ENCODE peak calls at places on chromosomes 13 and 19, in nine cellular contexts. One of them, this sample, is unnamed.

GRCh38 chr19:49951806-49952474 is 9.0 kb downstream of the SIGLEC11 start:
- DNase-seq in fibroblast of mammary gland: no peak
- DNase-seq in NCI-H774: no peak
- DNase-seq in A549: no peak
- DNase-seq in iris pigment epithelial cell: no peak
- DNase-seq in WTC11: no peak
- DNase-seq in T-helper 9 cell: no peak
- DNase-seq in stimulated activated CD4-positive, alpha-beta T cell treated with anti-CD3 and anti-CD28 coated beads, Interleukin-4, amount 100 ng/mL, for 48 hours: no peak
- DNase-seq in CD4-positive, CD25-positive, alpha-beta regulatory T cell: no peak
- DNase-seq in this sample: no peak

GRCh38 chr19:6717441-6717971 is 2.9 kb downstream of the C3 start:
- DNase-seq in fibroblast of mammary gland: peak
- DNase-seq in NCI-H774: no peak
- DNase-seq in A549: no peak
- DNase-seq in iris pigment epithelial cell: no peak
- DNase-seq in WTC11: no peak
- DNase-seq in T-helper 9 cell: no peak
- DNase-seq in stimulated activated CD4-positive, alpha-beta T cell treated with anti-CD3 and anti-CD28 coated beads, Interleukin-4, amount 100 ng/mL, for 48 hours: no peak
- DNase-seq in CD4-positive, CD25-positive, alpha-beta regulatory T cell: no peak
- DNase-seq in this sample: no peak

GRCh38 chr13:93361703-93362102 is 135.1 kb downstream of the GPC6 start:
- DNase-seq in fibroblast of mammary gland: no peak
- DNase-seq in NCI-H774: no peak
- DNase-seq in A549: no peak
- DNase-seq in iris pigment epithelial cell: no peak
- DNase-seq in WTC11: no peak
- DNase-seq in T-helper 9 cell: no peak
- DNase-seq in stimulated activated CD4-positive, alpha-beta T cell treated with anti-CD3 and anti-CD28 coated beads, Interleukin-4, amount 100 ng/mL, for 48 hours: no peak
- DNase-seq in CD4-positive, CD25-positive, alpha-beta regulatory T cell: no peak
- DNase-seq in this sample: no peak

GRCh38 chr19:12111176-12111575 is 29.0 kb downstream of the ZNF20 start:
- DNase-seq in fibroblast of mammary gland: no peak
- DNase-seq in NCI-H774: no peak
- DNase-seq in A549: no peak
- DNase-seq in iris pigment epithelial cell: no peak
- DNase-seq in WTC11: no peak
- DNase-seq in T-helper 9 cell: no peak
- DNase-seq in stimulated activated CD4-positive, alpha-beta T cell treated with anti-CD3 and anti-CD28 coated beads, Interleukin-4, amount 100 ng/mL, for 48 hours: no peak
- DNase-seq in CD4-positive, CD25-positive, alpha-beta regulatory T cell: no peak
- DNase-seq in this sample: no peak

GRCh38 chr13:101654916-101655315 is 202.4 kb downstream of the ITGBL1 start:
- DNase-seq in fibroblast of mammary gland: peak
- DNase-seq in NCI-H774: no peak
- DNase-seq in A549: no peak
- DNase-seq in iris pigment epithelial cell: peak
- DNase-seq in WTC11: no peak
- DNase-seq in T-helper 9 cell: no peak
- DNase-seq in stimulated activated CD4-positive, alpha-beta T cell treated with anti-CD3 and anti-CD28 coated beads, Interleukin-4, amount 100 ng/mL, for 48 hours: no peak
- DNase-seq in CD4-positive, CD25-positive, alpha-beta regulatory T cell: no peak
- DNase-seq in this sample: no peak

GRCh38 chr13:30805603-30806011 is 70.3 kb downstream of the ALOX5AP start:
- DNase-seq in fibroblast of mammary gland: no peak
- DNase-seq in NCI-H774: no peak
- DNase-seq in A549: no peak
- DNase-seq in iris pigment epithelial cell: no peak
- DNase-seq in WTC11: no peak
- DNase-seq in T-helper 9 cell: no peak
- DNase-seq in stimulated activated CD4-positive, alpha-beta T cell treated with anti-CD3 and anti-CD28 coated beads, Interleukin-4, amount 100 ng/mL, for 48 hours: no peak
- DNase-seq in CD4-positive, CD25-positive, alpha-beta regulatory T cell: no peak
- DNase-seq in this sample: no peak

GRCh38 chr13:68905186-68905585 is 1202.4 kb upstream of the ATXN8OS start:
- DNase-seq in fibroblast of mammary gland: no peak
- DNase-seq in NCI-H774: no peak
- DNase-seq in A549: no peak
- DNase-seq in iris pigment epithelial cell: no peak
- DNase-seq in WTC11: no peak
- DNase-seq in T-helper 9 cell: no peak
- DNase-seq in stimulated activated CD4-positive, alpha-beta T cell treated with anti-CD3 and anti-CD28 coated beads, Interleukin-4, amount 100 ng/mL, for 48 hours: no peak
- DNase-seq in CD4-positive, CD25-positive, alpha-beta regulatory T cell: no peak
- DNase-seq in this sample: no peak

GRCh38 chr13:41678320-41678719 is 221.0 kb downstream of the RGCC start:
- DNase-seq in fibroblast of mammary gland: peak
- DNase-seq in NCI-H774: no peak
- DNase-seq in A549: no peak
- DNase-seq in iris pigment epithelial cell: peak
- DNase-seq in WTC11: no peak
- DNase-seq in T-helper 9 cell: no peak
- DNase-seq in stimulated activated CD4-positive, alpha-beta T cell treated with anti-CD3 and anti-CD28 coated beads, Interleukin-4, amount 100 ng/mL, for 48 hours: no peak
- DNase-seq in CD4-positive, CD25-positive, alpha-beta regulatory T cell: no peak
- DNase-seq in this sample: no peak

GRCh38 chr13:78372581-78372980 is 230.8 kb downstream of the POU4F1 start:
- DNase-seq in fibroblast of mammary gland: peak
- DNase-seq in NCI-H774: no peak
- DNase-seq in A549: no peak
- DNase-seq in iris pigment epithelial cell: no peak
- DNase-seq in WTC11: no peak
- DNase-seq in T-helper 9 cell: no peak
- DNase-seq in stimulated activated CD4-positive, alpha-beta T cell treated with anti-CD3 and anti-CD28 coated beads, Interleukin-4, amount 100 ng/mL, for 48 hours: no peak
- DNase-seq in CD4-positive, CD25-positive, alpha-beta regulatory T cell: no peak
- DNase-seq in this sample: no peak

GRCh38 chr19:1675633-1676350 is 23.4 kb upstream of the TCF3 start:
- DNase-seq in fibroblast of mammary gland: no peak
- DNase-seq in NCI-H774: no peak
- DNase-seq in A549: no peak
- DNase-seq in iris pigment epithelial cell: no peak
- DNase-seq in WTC11: no peak
- DNase-seq in T-helper 9 cell: no peak
- DNase-seq in stimulated activated CD4-positive, alpha-beta T cell treated with anti-CD3 and anti-CD28 coated beads, Interleukin-4, amount 100 ng/mL, for 48 hours: no peak
- DNase-seq in CD4-positive, CD25-positive, alpha-beta regulatory T cell: no peak
- DNase-seq in this sample: no peak

GRCh38 chr13:47708386-47708785 is 292.7 kb downstream of the SUCLA2 start:
- DNase-seq in fibroblast of mammary gland: peak
- DNase-seq in NCI-H774: no peak
- DNase-seq in A549: no peak
- DNase-seq in iris pigment epithelial cell: peak
- DNase-seq in WTC11: no peak
- DNase-seq in T-helper 9 cell: no peak
- DNase-seq in stimulated activated CD4-positive, alpha-beta T cell treated with anti-CD3 and anti-CD28 coated beads, Interleukin-4, amount 100 ng/mL, for 48 hours: no peak
- DNase-seq in CD4-positive, CD25-positive, alpha-beta regulatory T cell: no peak
- DNase-seq in this sample: no peak

GRCh38 chr19:38700350-38700932 is 43.8 kb downstream of the CAPN12 start:
- DNase-seq in fibroblast of mammary gland: no peak
- DNase-seq in NCI-H774: no peak
- DNase-seq in A549: no peak
- DNase-seq in iris pigment epithelial cell: no peak
- DNase-seq in WTC11: no peak
- DNase-seq in T-helper 9 cell: no peak
- DNase-seq in stimulated activated CD4-positive, alpha-beta T cell treated with anti-CD3 and anti-CD28 coated beads, Interleukin-4, amount 100 ng/mL, for 48 hours: no peak
- DNase-seq in CD4-positive, CD25-positive, alpha-beta regulatory T cell: no peak
- DNase-seq in this sample: no peak

GRCh38 chr19:6971366-6971765 is 49.9 kb downstream of the MBD3L2B start:
- DNase-seq in fibroblast of mammary gland: no peak
- DNase-seq in NCI-H774: no peak
- DNase-seq in A549: no peak
- DNase-seq in iris pigment epithelial cell: peak
- DNase-seq in WTC11: no peak
- DNase-seq in T-helper 9 cell: no peak
- DNase-seq in stimulated activated CD4-positive, alpha-beta T cell treated with anti-CD3 and anti-CD28 coated beads, Interleukin-4, amount 100 ng/mL, for 48 hours: no peak
- DNase-seq in CD4-positive, CD25-positive, alpha-beta regulatory T cell: no peak
- DNase-seq in this sample: no peak

GRCh38 chr19:46955813-46956371 is 63.7 kb upstream of the NPAS1 start:
- DNase-seq in fibroblast of mammary gland: no peak
- DNase-seq in NCI-H774: no peak
- DNase-seq in A549: no peak
- DNase-seq in iris pigment epithelial cell: no peak
- DNase-seq in WTC11: no peak
- DNase-seq in T-helper 9 cell: no peak
- DNase-seq in stimulated activated CD4-positive, alpha-beta T cell treated with anti-CD3 and anti-CD28 coated beads, Interleukin-4, amount 100 ng/mL, for 48 hours: no peak
- DNase-seq in CD4-positive, CD25-positive, alpha-beta regulatory T cell: no peak
- DNase-seq in this sample: no peak

GRCh38 chr19:16566161-16566560 is 6.1 kb downstream of the SLC35E1 start:
- DNase-seq in fibroblast of mammary gland: no peak
- DNase-seq in NCI-H774: no peak
- DNase-seq in A549: no peak
- DNase-seq in iris pigment epithelial cell: no peak
- DNase-seq in WTC11: no peak
- DNase-seq in T-helper 9 cell: peak
- DNase-seq in stimulated activated CD4-positive, alpha-beta T cell treated with anti-CD3 and anti-CD28 coated beads, Interleukin-4, amount 100 ng/mL, for 48 hours: peak
- DNase-seq in CD4-positive, CD25-positive, alpha-beta regulatory T cell: peak
- DNase-seq in this sample: peak

GRCh38 chr19:55613396-55613795 is 7.9 kb downstream of the ZNF865 start:
- DNase-seq in fibroblast of mammary gland: no peak
- DNase-seq in NCI-H774: no peak
- DNase-seq in A549: no peak
- DNase-seq in iris pigment epithelial cell: no peak
- DNase-seq in WTC11: no peak
- DNase-seq in T-helper 9 cell: no peak
- DNase-seq in stimulated activated CD4-positive, alpha-beta T cell treated with anti-CD3 and anti-CD28 coated beads, Interleukin-4, amount 100 ng/mL, for 48 hours: no peak
- DNase-seq in CD4-positive, CD25-positive, alpha-beta regulatory T cell: no peak
- DNase-seq in this sample: no peak

GRCh38 chr19:45075215-45076028 is 856 bp downstream of the ZNF296 start:
- DNase-seq in fibroblast of mammary gland: peak
- DNase-seq in NCI-H774: peak
- DNase-seq in A549: peak
- DNase-seq in iris pigment epithelial cell: peak
- DNase-seq in WTC11: peak
- DNase-seq in T-helper 9 cell: peak
- DNase-seq in stimulated activated CD4-positive, alpha-beta T cell treated with anti-CD3 and anti-CD28 coated beads, Interleukin-4, amount 100 ng/mL, for 48 hours: no peak
- DNase-seq in CD4-positive, CD25-positive, alpha-beta regulatory T cell: peak
- DNase-seq in this sample: no peak

GRCh38 chr19:6890938-6891337 is 3.6 kb downstream of the ADGRE1 start:
- DNase-seq in fibroblast of mammary gland: no peak
- DNase-seq in NCI-H774: no peak
- DNase-seq in A549: no peak
- DNase-seq in iris pigment epithelial cell: no peak
- DNase-seq in WTC11: no peak
- DNase-seq in T-helper 9 cell: no peak
- DNase-seq in stimulated activated CD4-positive, alpha-beta T cell treated with anti-CD3 and anti-CD28 coated beads, Interleukin-4, amount 100 ng/mL, for 48 hours: peak
- DNase-seq in CD4-positive, CD25-positive, alpha-beta regulatory T cell: peak
- DNase-seq in this sample: peak

GRCh38 chr13:51977606-51978005 is 33.6 kb downstream of the ATP7B start:
- DNase-seq in fibroblast of mammary gland: peak
- DNase-seq in NCI-H774: no peak
- DNase-seq in A549: no peak
- DNase-seq in iris pigment epithelial cell: no peak
- DNase-seq in WTC11: no peak
- DNase-seq in T-helper 9 cell: no peak
- DNase-seq in stimulated activated CD4-positive, alpha-beta T cell treated with anti-CD3 and anti-CD28 coated beads, Interleukin-4, amount 100 ng/mL, for 48 hours: no peak
- DNase-seq in CD4-positive, CD25-positive, alpha-beta regulatory T cell: no peak
- DNase-seq in this sample: no peak

GRCh38 chr13:57629391-57629804 is 2.1 kb upstream of the PCDH17 start:
- DNase-seq in fibroblast of mammary gland: no peak
- DNase-seq in NCI-H774: no peak
- DNase-seq in A549: no peak
- DNase-seq in iris pigment epithelial cell: no peak
- DNase-seq in WTC11: no peak
- DNase-seq in T-helper 9 cell: no peak
- DNase-seq in stimulated activated CD4-positive, alpha-beta T cell treated with anti-CD3 and anti-CD28 coated beads, Interleukin-4, amount 100 ng/mL, for 48 hours: no peak
- DNase-seq in CD4-positive, CD25-positive, alpha-beta regulatory T cell: no peak
- DNase-seq in this sample: no peak

GRCh38 chr19:33766623-33767022 is 30.0 kb upstream of the KCTD15 start:
- DNase-seq in fibroblast of mammary gland: no peak
- DNase-seq in NCI-H774: no peak
- DNase-seq in A549: no peak
- DNase-seq in iris pigment epithelial cell: no peak
- DNase-seq in WTC11: no peak
- DNase-seq in T-helper 9 cell: no peak
- DNase-seq in stimulated activated CD4-positive, alpha-beta T cell treated with anti-CD3 and anti-CD28 coated beads, Interleukin-4, amount 100 ng/mL, for 48 hours: no peak
- DNase-seq in CD4-positive, CD25-positive, alpha-beta regulatory T cell: no peak
- DNase-seq in this sample: no peak

GRCh38 chr13:29844441-29844840 is 6.0 kb downstream of the UBL3 start:
- DNase-seq in fibroblast of mammary gland: no peak
- DNase-seq in NCI-H774: no peak
- DNase-seq in A549: no peak
- DNase-seq in iris pigment epithelial cell: no peak
- DNase-seq in WTC11: no peak
- DNase-seq in T-helper 9 cell: no peak
- DNase-seq in stimulated activated CD4-positive, alpha-beta T cell treated with anti-CD3 and anti-CD28 coated beads, Interleukin-4, amount 100 ng/mL, for 48 hours: no peak
- DNase-seq in CD4-positive, CD25-positive, alpha-beta regulatory T cell: no peak
- DNase-seq in this sample: no peak

GRCh38 chr13:89602655-89603054 is 1744.8 kb upstream of the MIR17HG start:
- DNase-seq in fibroblast of mammary gland: no peak
- DNase-seq in NCI-H774: no peak
- DNase-seq in A549: no peak
- DNase-seq in iris pigment epithelial cell: no peak
- DNase-seq in WTC11: no peak
- DNase-seq in T-helper 9 cell: no peak
- DNase-seq in stimulated activated CD4-positive, alpha-beta T cell treated with anti-CD3 and anti-CD28 coated beads, Interleukin-4, amount 100 ng/mL, for 48 hours: no peak
- DNase-seq in CD4-positive, CD25-positive, alpha-beta regulatory T cell: no peak
- DNase-seq in this sample: no peak